ENCODE peak calls at places on chromosome 13, in ten cellular contexts. R is adipocyte; B is GM04504; O is iris pigment epithelial cell; E is WTC11; Z is T-helper 2 cell; D is activated CD4-positive, alpha-beta T cell treated with anti-CD3 and anti-CD28 coated beads, Interleukin-2, amount 10 ng/mL, durations not matched to agents 24 days and 14 days; L is non-pigmented ciliary epithelial cell; I is progenitor cell of endocrine pancreas; F is substantia nigra. S is an unnamed sample.

GRCh38 chr13:96898855-96899254 is 95.4 kb downstream of the OXGR1 start:
- DNase-seq in R (peak), B (no peak), O (no peak), E (no peak), Z (no peak), D (no peak), L (no peak), I (no peak), F (peak), S (no peak)

GRCh38 chr13:44819245-44819644 is 170.0 kb downstream of the NUFIP1 start:
- DNase-seq in R (peak), B (no peak), O (peak), E (no peak), Z (no peak), D (peak), L (peak), I (no peak), F (no peak), S (peak)

GRCh38 chr13:30038884-30039283 is 188.5 kb upstream of the UBL3 start:
- DNase-seq in R (peak), B (peak), O (no peak), E (no peak), Z (no peak), D (no peak), L (no peak), I (no peak), F (no peak), S (no peak)

GRCh38 chr13:80133631-80134083 is 207.3 kb downstream of the SPRY2 start:
- DNase-seq in R (no peak), B (no peak), O (no peak), E (no peak), Z (no peak), D (no peak), L (no peak), I (no peak), F (no peak), S (peak)

GRCh38 chr13:62293081-62293480 is 877.4 kb upstream of the PCDH20 start:
- DNase-seq in R (peak), B (no peak), O (peak), E (no peak), Z (no peak), D (no peak), L (no peak), I (no peak), F (no peak), S (peak)

GRCh38 chr13:34762312-34762711 is 179.8 kb upstream of the NBEA start:
- DNase-seq in R (peak), B (peak), O (no peak), E (no peak), Z (no peak), D (no peak), L (no peak), I (no peak), F (no peak), S (no peak)

GRCh38 chr13:41707192-41707858 is 250.0 kb downstream of the RGCC start:
- DNase-seq in R (peak), B (no peak), O (no peak), E (no peak), Z (no peak), D (no peak), L (no peak), I (no peak), F (no peak), S (no peak)

GRCh38 chr13:86082116-86082515 is 282.9 kb upstream of the SLITRK6 start:
- DNase-seq in R (no peak), B (no peak), O (peak), E (no peak), Z (no peak), D (no peak), L (no peak), I (no peak), F (no peak), S (no peak)

GRCh38 chr13:50403311-50403710 is 388.1 kb downstream of the KCNRG start:
- DNase-seq in R (no peak), B (no peak), O (no peak), E (no peak), Z (no peak), D (no peak), L (no peak), I (no peak), F (no peak), S (no peak)

GRCh38 chr13:112069063-112069726 is 2.2 kb downstream of the SOX1 start:
- DNase-seq in R (no peak), B (no peak), O (no peak), E (no peak), Z (no peak), D (peak), L (no peak), I (no peak), F (no peak), S (no peak)

GRCh38 chr13:48233097-48233885 is at the start of gene ITM2B:
- DNase-seq in R (peak), B (no peak), O (peak), E (peak), Z (peak), D (peak), L (no peak), I (peak), F (peak), S (peak)

GRCh38 chr13:70424928-70425327 is 316.7 kb upstream of the KLHL1 start:
- DNase-seq in R (no peak), B (no peak), O (no peak), E (no peak), Z (no peak), D (no peak), L (no peak), I (no peak), F (no peak), S (no peak)

GRCh38 chr13:32426191-32426980 is 1.5 kb downstream of the N4BP2L1 start:
- DNase-seq in R (no peak), B (no peak), O (peak), E (no peak), Z (no peak), D (peak), L (no peak), I (no peak), F (no peak), S (no peak)

GRCh38 chr13:101917833-101918755 is 465.6 kb downstream of the ITGBL1 start:
- DNase-seq in R (no peak), B (no peak), O (no peak), E (peak), Z (no peak), D (no peak), L (no peak), I (no peak), F (no peak), S (no peak)

GRCh38 chr13:109917422-109917821 is 131.0 kb upstream of the IRS2 start:
- DNase-seq in R (no peak), B (no peak), O (no peak), E (no peak), Z (no peak), D (no peak), L (no peak), I (no peak), F (no peak), S (no peak)

GRCh38 chr13:33251131-33251629 is 34.4 kb downstream of the STARD13 start:
- DNase-seq in R (peak), B (peak), O (peak), E (no peak), Z (no peak), D (no peak), L (peak), I (no peak), F (peak), S (peak)

GRCh38 chr13:83153833-83154232 is 728.4 kb downstream of the SLITRK1 start:
- DNase-seq in R (no peak), B (no peak), O (peak), E (no peak), Z (no peak), D (no peak), L (no peak), I (no peak), F (no peak), S (peak)

GRCh38 chr13:26964278-26965057 is 203.9 kb upstream of the GPR12 start:
- DNase-seq in R (no peak), B (no peak), O (peak), E (no peak), Z (no peak), D (no peak), L (no peak), I (no peak), F (no peak), S (peak)

GRCh38 chr13:70527553-70527952 is 419.3 kb upstream of the KLHL1 start:
- DNase-seq in R (no peak), B (no peak), O (no peak), E (no peak), Z (no peak), D (no peak), L (no peak), I (no peak), F (no peak), S (peak)

GRCh38 chr13:106349080-106349841 is 186.2 kb downstream of the EFNB2 start:
- DNase-seq in R (peak), B (no peak), O (peak), E (peak), Z (no peak), D (no peak), L (no peak), I (peak), F (no peak), S (peak)

GRCh38 chr13:48500652-48501197 is 32.2 kb downstream of the RCBTB2 start:
- DNase-seq in R (peak), B (peak), O (peak), E (no peak), Z (no peak), D (no peak), L (peak), I (no peak), F (no peak), S (peak)

GRCh38 chr13:105346141-105346766 is 1189.2 kb downstream of the EFNB2 start:
- DNase-seq in R (peak), B (no peak), O (peak), E (no peak), Z (no peak), D (no peak), L (peak), I (no peak), F (no peak), S (peak)

GRCh38 chr13:22848539-22849052 is 332.2 kb upstream of the SGCG start:
- DNase-seq in R (no peak), B (no peak), O (no peak), E (peak), Z (no peak), D (no peak), L (no peak), I (no peak), F (no peak), S (no peak)

GRCh38 chr13:40456397-40456958 is 210.0 kb downstream of the FOXO1 start:
- DNase-seq in R (no peak), B (no peak), O (no peak), E (no peak), Z (no peak), D (no peak), L (no peak), I (no peak), F (no peak), S (no peak)

GRCh38 chr13:44746690-44747089 is 170.6 kb upstream of the TSC22D1 start:
- DNase-seq in R (no peak), B (no peak), O (peak), E (no peak), Z (no peak), D (no peak), L (no peak), I (no peak), F (no peak), S (no peak)

GRCh38 chr13:66528903-66529576 is 701.1 kb downstream of the PCDH9 start:
- DNase-seq in R (no peak), B (no peak), O (no peak), E (no peak), Z (no peak), D (no peak), L (no peak), I (no peak), F (no peak), S (no peak)

GRCh38 chr13:45492538-45492937 is 27.8 kb downstream of the COG3 start:
- DNase-seq in R (peak), B (peak), O (peak), E (no peak), Z (no peak), D (no peak), L (peak), I (no peak), F (no peak), S (peak)

GRCh38 chr13:36998624-36999041 is 507 bp downstream of the ALG5 start:
- DNase-seq in R (peak), B (no peak), O (no peak), E (peak), Z (peak), D (peak), L (no peak), I (peak), F (no peak), S (peak)

GRCh38 chr13:107069107-107069776 is 501.3 kb upstream of the ARGLU1 start:
- DNase-seq in R (peak), B (no peak), O (peak), E (no peak), Z (no peak), D (no peak), L (no peak), I (no peak), F (no peak), S (no peak)

GRCh38 chr13:113118328-113119021 is 4.1 kb upstream of the F10 start:
- DNase-seq in R (no peak), B (no peak), O (no peak), E (no peak), Z (no peak), D (no peak), L (no peak), I (peak), F (no peak), S (no peak)

GRCh38 chr13:64782459-64782858 is 2447.7 kb downstream of the PCDH9 start:
- DNase-seq in R (no peak), B (no peak), O (no peak), E (no peak), Z (no peak), D (no peak), L (no peak), I (no peak), F (no peak), S (no peak)

GRCh38 chr13:43805071-43805468 is 18.3 kb upstream of the ENOX1 start:
- DNase-seq in R (peak), B (peak), O (peak), E (no peak), Z (no peak), D (no peak), L (peak), I (no peak), F (no peak), S (peak)

GRCh38 chr13:97231832-97232201 is 9.7 kb downstream of the MBNL2 start:
- DNase-seq in R (no peak), B (no peak), O (no peak), E (no peak), Z (no peak), D (no peak), L (no peak), I (no peak), F (no peak), S (no peak)

GRCh38 chr13:45441633-45442032 is 23.1 kb upstream of the COG3 start:
- DNase-seq in R (peak), B (no peak), O (peak), E (no peak), Z (no peak), D (no peak), L (no peak), I (no peak), F (no peak), S (peak)

GRCh38 chr13:62512194-62513141 is 1096.8 kb upstream of the PCDH20 start:
- DNase-seq in R (peak), B (no peak), O (peak), E (peak), Z (no peak), D (peak), L (no peak), I (no peak), F (no peak), S (peak)

GRCh38 chr13:24671367-24672117 is 8.7 kb upstream of the ATP12A start:
- DNase-seq in R (peak), B (peak), O (peak), E (peak), Z (no peak), D (peak), L (peak), I (no peak), F (no peak), S (peak)

GRCh38 chr13:30395192-30396158 is 26.8 kb upstream of the UBE2L5 start:
- DNase-seq in R (peak), B (peak), O (peak), E (peak), Z (peak), D (peak), L (peak), I (peak), F (peak), S (peak)

GRCh38 chr13:52010890-52011689 is at the start of gene ATP7B:
- DNase-seq in R (peak), B (no peak), O (no peak), E (peak), Z (peak), D (peak), L (no peak), I (peak), F (no peak), S (no peak)

S was measured in astrocyte of the hippocampus.